ENCODE peak calls at places on chromosomes 7 and 10, in five cellular contexts. Y is SK-N-SH, N is left lung, A is PC-9, Z is breast epithelium. V is an unnamed sample.

GRCh38 chr10:128820663-128821062 is 646.4 kb upstream of the MGMT start:
- DNase-seq in A (no peak), Z (no peak), N (no peak), Y (no peak), V (peak; percentile 53)

GRCh38 chr7:116211006-116211912 is 920 bp downstream of the TES start:
- DNase-seq in N (peak; percentile 86), Z (peak; percentile 82), Y (peak; percentile 68), A (peak; percentile 92), V (peak; percentile 89)

GRCh38 chr10:127243490-127244272 is 47.3 kb upstream of the INSYN2A start:
- DNase-seq in Z (no peak), A (no peak), N (no peak), Y (peak; percentile 43), V (no peak)

GRCh38 chr10:100037758-100038315 is 28.1 kb upstream of the DNMBP start:
- DNase-seq in A (peak; percentile 39), Z (no peak), N (no peak), Y (no peak), V (no peak)

GRCh38 chr10:71771821-71772617 is 1.3 kb downstream of the VSIR start:
- DNase-seq in A (peak; percentile 76), Y (no peak), Z (no peak), N (peak; percentile 76), V (peak; percentile 94)

GRCh38 chr7:909358-910329 is 33.3 kb downstream of the GET4 start:
- DNase-seq in A (no peak), N (peak; percentile 90), Z (no peak), Y (peak; percentile 82), V (peak; percentile 75)

GRCh38 chr10:27153855-27154198 is 357 bp downstream of the YME1L1 start:
- DNase-seq in Z (no peak), Y (peak; percentile 47), A (no peak), N (no peak), V (no peak)

GRCh38 chr10:3099291-3100092 is 32.1 kb downstream of the PFKP start:
- DNase-seq in Z (no peak), Y (no peak), A (no peak), N (no peak), V (no peak)

GRCh38 chr10:69335063-69335587 is 56.8 kb downstream of the HK1 start:
- DNase-seq in A (no peak), Z (no peak), N (peak; percentile 76), Y (no peak), V (no peak)

GRCh38 chr7:43960933-43961332 is 34.7 kb downstream of the UBE2D4 start:
- DNase-seq in Y (no peak), N (no peak), Z (no peak), A (no peak), V (no peak)

GRCh38 chr7:91915401-91916067 is 25.1 kb upstream of the AKAP9 start:
- DNase-seq in Y (no peak), A (no peak), Z (no peak), N (no peak), V (no peak)

GRCh38 chr7:158355456-158356065 is 232.1 kb downstream of the PTPRN2 start:
- DNase-seq in N (peak; percentile 17), A (no peak), Z (peak; percentile 30), Y (no peak), V (no peak)

GRCh38 chr7:5228066-5228465 is 38.0 kb downstream of the WIPI2 start:
- DNase-seq in N (no peak), Y (no peak), A (no peak), Z (no peak), V (no peak)

GRCh38 chr10:15253951-15254807 is 85.7 kb upstream of the NMT2 start:
- DNase-seq in Y (no peak), N (no peak), A (no peak), Z (no peak), V (no peak)

GRCh38 chr7:15508258-15508657 is 53.6 kb downstream of the AGMO start:
- DNase-seq in A (no peak), Y (no peak), Z (no peak), N (no peak), V (no peak)

GRCh38 chr7:24715661-24716479 is 41.4 kb downstream of the GSDME start:
- DNase-seq in A (no peak), Z (no peak), N (no peak), Y (peak; percentile 58), V (no peak)

GRCh38 chr7:156456503-156457115 is 184.0 kb upstream of the RNF32 start:
- DNase-seq in Z (no peak), N (no peak), A (no peak), Y (no peak), V (no peak)

GRCh38 chr10:111076191-111076681 is 593 bp upstream of the ADRA2A start:
- DNase-seq in Y (peak; percentile 93), Z (peak; percentile 75), N (peak; percentile 56), A (no peak), V (peak; percentile 92)

GRCh38 chr10:79979973-79980687 is 31.2 kb upstream of the SFTPD start:
- DNase-seq in A (peak; percentile 31), Y (no peak), N (peak; percentile 39), Z (no peak), V (no peak)

GRCh38 chr10:74289956-74290355 is 138.9 kb downstream of the ADK start:
- DNase-seq in A (no peak), Y (no peak), Z (no peak), N (no peak), V (no peak)

GRCh38 chr10:88707429-88708110 is 1.5 kb downstream of the LIPK start:
- DNase-seq in Z (no peak), A (peak; percentile 87), Y (no peak), N (no peak), V (no peak)

GRCh38 chr10:133140417-133141143 is 19.4 kb upstream of the KNDC1 start:
- DNase-seq in Y (no peak), Z (peak; percentile 43), A (no peak), N (peak; percentile 27), V (peak; percentile 48)

GRCh38 chr10:104680467-104681401 is 39.6 kb downstream of the SORCS3 start:
- DNase-seq in Y (peak; percentile 82), Z (no peak), A (no peak), N (peak; percentile 61), V (no peak)

GRCh38 chr7:12729112-12729511 is 41.7 kb downstream of the ARL4A start:
- DNase-seq in A (no peak), N (peak; percentile 60), Y (peak; percentile 66), Z (peak; percentile 54), V (peak; percentile 65)

GRCh38 chr10:95289003-95289920 is 1.5 kb downstream of the PDLIM1 start:
- DNase-seq in A (peak; percentile 60), Z (no peak), Y (no peak), N (no peak), V (no peak)

GRCh38 chr7:73978681-73979563 is 49.1 kb upstream of the ELN start:
- DNase-seq in Z (no peak), N (peak; percentile 69), Y (peak; percentile 55), A (peak; percentile 90), V (no peak)
- TF ChIP-seq CTCF in Z (no peak), N (no peak), Y (peak; percentile 52), A (peak; percentile 74), V (no peak)

GRCh38 chr7:34281260-34281659 is 375.9 kb downstream of the BMPER start:
- DNase-seq in Y (no peak), N (no peak), A (no peak), Z (no peak), V (no peak)
- TF ChIP-seq CTCF in Y (peak; percentile 43), N (no peak), A (peak; percentile 50), Z (no peak), V (no peak)

GRCh38 chr7:100148559-100149328 is at the start of gene LAMTOR4:
- DNase-seq in Z (peak; percentile 99), A (peak; percentile 95), Y (peak; percentile 98), N (peak; percentile 99), V (peak; percentile 99)
- TF ChIP-seq CTCF in Z (no peak), A (no peak), Y (peak; percentile 13), N (no peak), V (no peak)

DNA sequence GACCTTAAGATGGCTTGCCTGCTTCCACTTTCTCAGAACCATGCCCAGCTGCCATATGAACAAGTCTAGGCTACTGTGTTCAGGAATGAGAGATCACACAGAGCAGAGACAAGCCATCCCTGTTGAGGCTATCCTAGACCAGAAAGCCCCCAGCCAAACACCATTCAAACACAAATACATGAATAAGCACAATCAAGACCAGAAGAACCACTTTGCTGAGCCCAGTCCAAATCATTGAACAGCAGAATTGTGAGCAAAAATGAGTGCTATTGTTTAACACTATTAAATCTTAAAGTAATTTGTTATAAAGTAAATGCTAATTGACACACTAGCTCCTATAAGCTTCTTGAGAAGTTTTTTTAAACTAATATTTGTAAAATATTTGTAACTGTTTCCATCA is 79.0 kb upstream of the LYZL1 start:
- DNase-seq in N (no peak), Y (no peak), A (no peak), Z (no peak), V (no peak)
- TF ChIP-seq CTCF in N (no peak), Y (no peak), A (no peak), Z (no peak), V (no peak)

V was measured in lower leg skin.